ENCODE peak calls at places on chromosomes 13 and 19, in nine cellular contexts. K is psoas muscle, T is AG10803, E is fibroblast of lung, N is right atrium auricular region, J is A549, W is fibroblast of the aortic adventitia, I is osteoblast, M is heart right ventricle. G is an unnamed sample.

GRCh38 chr13:37360556-37360955 is 238.0 kb downstream of the POSTN start:
- DNase-seq in K (no peak), T (peak), E (peak), N (no peak), J (no peak), W (peak), I (peak), M (no peak), G (no peak)

GRCh38 chr19:31119951-31120690 is 229.1 kb downstream of the TSHZ3 start:
- DNase-seq in K (no peak), T (peak), E (no peak), N (no peak), J (no peak), W (peak), I (no peak), M (no peak), G (no peak)

GRCh38 chr19:18300930-18301717 is 19.7 kb upstream of the JUND start:
- DNase-seq in K (peak), T (peak), E (peak), N (peak), J (peak), W (peak), I (peak), M (peak), G (no peak)

GRCh38 chr19:46748325-46749109 is 2.3 kb upstream of the STRN4 start:
- DNase-seq in K (peak), T (peak), E (peak), N (no peak), J (peak), W (peak), I (peak), M (peak), G (peak)

GRCh38 chr13:65600702-65601101 is 1629.4 kb downstream of the PCDH9 start:
- DNase-seq in K (no peak), T (peak), E (peak), N (no peak), J (peak), W (peak), I (no peak), M (no peak), G (no peak)

GRCh38 chr13:100301418-100301817 is 212.5 kb downstream of the PCCA start:
- DNase-seq in K (no peak), T (no peak), E (no peak), N (no peak), J (no peak), W (no peak), I (no peak), M (peak), G (no peak)

GRCh38 chr19:29121684-29122083 is 91.3 kb downstream of the UQCRFS1 start:
- DNase-seq in K (peak), T (peak), E (no peak), N (no peak), J (peak), W (peak), I (no peak), M (no peak), G (peak)

GRCh38 chr13:35388979-35389378 is 87.5 kb downstream of the MAB21L1 start:
- DNase-seq in K (no peak), T (peak), E (peak), N (no peak), J (no peak), W (peak), I (no peak), M (no peak), G (no peak)

GRCh38 chr13:100584901-100585300 is 3.7 kb downstream of the GGACT start:
- DNase-seq in K (no peak), T (no peak), E (no peak), N (no peak), J (no peak), W (no peak), I (no peak), M (no peak), G (no peak)

GRCh38 chr13:48403151-48403631 is 9.7 kb downstream of the LPAR6 start:
- DNase-seq in K (no peak), T (peak), E (peak), N (no peak), J (no peak), W (peak), I (no peak), M (no peak), G (no peak)

GRCh38 chr19:42067315-42067888 is 2.6 kb downstream of the GRIK5 start:
- DNase-seq in K (no peak), T (no peak), E (no peak), N (no peak), J (no peak), W (no peak), I (peak), M (no peak), G (no peak)

GRCh38 chr19:13979224-13979623 is 26.9 kb downstream of the RFX1 start:
- DNase-seq in K (no peak), T (no peak), E (no peak), N (no peak), J (no peak), W (no peak), I (no peak), M (no peak), G (no peak)
- H3K4me3 ChIP-seq in K (peak), T (no peak), E (no peak), N (peak), J (no peak), W (no peak), I (no peak), M (peak), G (peak)

DNA sequence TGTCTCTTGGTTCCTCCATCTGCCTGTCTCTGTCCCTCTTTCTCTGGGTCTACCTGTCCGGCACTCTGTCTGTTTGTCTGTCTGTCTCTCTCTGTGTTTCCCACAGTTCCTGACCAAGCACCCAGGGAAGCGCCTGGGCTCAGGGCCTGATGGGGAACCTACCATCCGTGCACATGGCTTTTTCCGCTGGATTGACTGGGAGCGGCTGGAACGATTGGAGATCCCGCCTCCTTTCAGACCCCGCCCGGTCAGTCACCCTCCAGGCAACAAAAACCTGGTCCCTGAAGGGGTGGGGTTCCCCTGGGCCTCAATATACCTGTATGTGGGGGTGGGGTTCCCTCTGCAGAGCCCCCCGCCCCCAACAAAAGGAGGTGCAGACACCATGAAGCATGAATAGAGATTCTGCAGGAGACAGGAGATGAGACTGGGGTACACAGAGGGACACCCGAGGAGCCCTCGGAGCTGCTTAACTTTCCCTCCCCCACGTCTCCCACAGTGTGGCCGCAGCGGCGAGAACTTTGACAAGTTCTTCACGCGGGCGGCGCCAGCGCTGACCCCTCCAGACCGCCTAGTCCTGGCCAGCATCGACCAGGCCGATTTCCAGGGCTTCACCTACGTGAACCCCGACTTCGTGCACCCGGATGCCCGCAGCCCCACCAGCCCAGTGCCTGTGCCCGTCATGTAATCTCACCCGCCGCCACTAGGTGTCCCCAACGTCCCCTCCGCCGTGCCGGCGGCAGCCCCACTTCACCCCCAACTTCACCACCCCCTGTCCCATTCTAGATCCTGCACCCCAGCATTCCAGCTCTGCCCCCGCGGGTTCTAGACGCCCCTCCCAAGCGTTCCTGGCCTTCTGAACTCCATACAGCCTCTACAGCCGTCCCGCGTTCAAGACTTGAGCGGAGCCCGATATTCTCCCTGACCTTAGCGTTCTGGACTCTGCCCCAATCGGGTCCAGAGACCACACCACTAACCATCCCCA is 2.6 kb upstream of the CACNG7 start:
- DNase-seq in K (peak), T (no peak), E (no peak), N (no peak), J (no peak), W (peak), I (peak), M (peak), G (peak)
- H3K4me3 ChIP-seq in K (peak), T (no peak), E (no peak), N (no peak), J (peak), W (peak), I (no peak), M (no peak), G (no peak)

GRCh38 chr13:112053167-112053743 is 13.7 kb upstream of the SOX1 start:
- DNase-seq in K (no peak), T (no peak), E (no peak), N (no peak), J (no peak), W (no peak), I (peak), M (no peak), G (no peak)
- H3K4me3 ChIP-seq in K (no peak), T (no peak), E (no peak), N (no peak), J (no peak), W (no peak), I (no peak), M (no peak), G (no peak)

DNA sequence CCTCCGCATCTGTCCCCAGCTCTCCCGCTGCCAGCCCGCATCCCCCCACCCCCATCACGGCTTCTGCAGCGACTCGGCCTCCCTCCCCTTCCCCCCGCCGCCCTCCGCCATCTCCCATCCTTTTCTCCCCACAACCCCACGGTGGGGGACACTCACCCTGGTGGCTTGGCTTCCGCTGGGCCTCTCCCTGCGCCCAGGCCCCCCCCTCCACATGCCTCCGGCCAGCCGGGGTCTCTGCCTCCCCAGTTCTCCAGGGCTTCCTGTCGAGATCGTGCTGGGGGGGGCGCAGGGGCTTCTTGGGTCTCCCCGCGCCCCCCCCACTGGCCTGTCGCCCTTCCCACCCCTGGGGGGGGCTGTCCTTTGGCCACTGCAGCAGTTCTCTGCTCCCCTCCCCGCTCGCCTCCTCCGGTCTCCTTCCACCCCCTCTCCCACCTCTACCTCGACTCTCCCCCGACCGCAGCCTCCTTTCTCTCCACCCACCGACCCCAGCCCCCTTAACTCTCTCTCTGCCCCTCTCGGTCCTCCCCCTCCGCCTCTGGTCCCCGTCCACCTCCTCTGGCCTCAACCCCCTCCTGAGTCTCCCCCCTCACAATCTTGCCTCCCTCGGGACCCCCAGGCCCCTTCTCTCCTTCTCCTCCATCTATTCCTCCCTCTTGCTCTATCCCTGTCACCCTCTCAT is 17.1 kb downstream of the LRRC4B start:
- DNase-seq in K (no peak), T (no peak), E (no peak), N (no peak), J (no peak), W (no peak), I (peak), M (no peak), G (no peak)
- H3K4me3 ChIP-seq in K (peak), T (no peak), E (no peak), N (peak), J (no peak), W (no peak), I (no peak), M (no peak), G (peak)

GRCh38 chr19:50728084-50728737 is 5.0 kb downstream of the CLEC11A start:
- DNase-seq in K (peak), T (peak), E (peak), N (peak), J (no peak), W (peak), I (peak), M (peak), G (peak)

GRCh38 chr19:50723735-50724521 is 764 bp downstream of the CLEC11A start:
- DNase-seq in K (no peak), T (no peak), E (no peak), N (no peak), J (no peak), W (no peak), I (peak), M (no peak), G (no peak)

GRCh38 chr19:50724522-50725217 is 1.5 kb downstream of the CLEC11A start:
- DNase-seq in K (peak), T (peak), E (peak), N (peak), J (peak), W (peak), I (peak), M (peak), G (peak)

GRCh38 chr19:50725218-50725931 is 2.2 kb downstream of the CLEC11A start:
- DNase-seq in K (no peak), T (peak), E (no peak), N (no peak), J (no peak), W (no peak), I (no peak), M (no peak), G (no peak)

GRCh38 chr19:50725932-50726230 is 2.7 kb downstream of the CLEC11A start:
- DNase-seq in K (no peak), T (no peak), E (no peak), N (no peak), J (no peak), W (no peak), I (no peak), M (no peak), G (no peak)
- H3K4me3 ChIP-seq in K (peak), T (peak), E (peak), N (peak), J (peak), W (peak), I (peak), M (peak), G (no peak)

DNA sequence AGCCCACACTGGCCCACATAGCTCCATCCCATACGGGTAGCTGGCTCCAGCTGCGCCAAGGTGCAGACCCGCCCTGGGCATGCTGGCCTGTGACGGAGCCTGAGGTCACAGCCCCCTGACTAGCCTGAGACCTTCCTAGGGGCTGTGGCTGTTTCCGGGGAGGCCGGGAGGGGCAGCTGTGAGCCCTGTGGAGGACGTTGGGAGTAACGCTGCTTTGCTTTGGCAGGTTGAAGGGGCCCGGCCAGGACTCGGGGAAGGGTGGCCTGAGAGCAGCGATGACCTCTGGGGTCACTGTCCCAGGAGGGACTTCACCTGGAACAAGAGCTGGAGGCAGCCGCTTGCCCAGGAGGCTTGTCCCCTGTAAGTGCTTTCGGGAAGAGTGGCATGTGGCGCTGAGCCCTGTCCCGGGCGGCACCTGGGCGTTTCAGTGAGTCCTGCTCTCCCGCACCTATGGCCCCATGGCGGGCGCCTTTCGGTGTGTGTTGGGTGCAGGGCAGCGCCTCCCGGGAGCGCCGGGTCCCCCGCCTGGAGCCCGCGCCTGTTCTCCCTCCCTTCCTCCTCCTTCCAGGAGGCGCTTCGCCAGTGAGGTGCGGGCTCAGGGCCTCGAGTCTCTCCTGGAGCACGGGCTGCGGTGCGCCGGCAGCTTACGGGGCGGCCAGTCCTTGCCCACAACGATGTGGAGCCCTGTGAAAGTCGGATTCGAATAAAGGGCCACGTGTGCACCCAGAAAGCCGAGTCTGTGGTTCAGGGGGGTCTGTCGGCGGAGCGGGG is 1.1 kb upstream of the FAM174C start:
- DNase-seq in K (peak), T (no peak), E (no peak), N (no peak), J (no peak), W (no peak), I (no peak), M (no peak), G (no peak)
- H3K4me3 ChIP-seq in K (peak), T (peak), E (no peak), N (peak), J (peak), W (peak), I (peak), M (peak), G (peak)